ENCODE peak calls at places on chromosomes 12 and 14, in four cellular contexts. One of them, this sample, is unnamed.

GRCh38 chr12:121795029-121795977 is 1.8 kb upstream of the RHOF start:
- DNase-seq in NCI-H748 treated with DMSO at 0.1 percent for 48 hours: peak
- DNase-seq in D341Med: peak
- DNase-seq in activated effector memory CD4-positive, alpha-beta T cell treated with Interleukin-2 at 50 U/mL for 16 hours: peak
- DNase-seq in this sample: peak

GRCh38 chr12:118715647-118716046 is 265.7 kb upstream of the SRRM4 start:
- DNase-seq in NCI-H748 treated with DMSO at 0.1 percent for 48 hours: no peak
- DNase-seq in D341Med: no peak
- DNase-seq in activated effector memory CD4-positive, alpha-beta T cell treated with Interleukin-2 at 50 U/mL for 16 hours: no peak
- DNase-seq in this sample: no peak

GRCh38 chr12:130184531-130185090 is 22.3 kb downstream of the FZD10 start:
- DNase-seq in NCI-H748 treated with DMSO at 0.1 percent for 48 hours: no peak
- DNase-seq in D341Med: no peak
- DNase-seq in activated effector memory CD4-positive, alpha-beta T cell treated with Interleukin-2 at 50 U/mL for 16 hours: no peak
- DNase-seq in this sample: no peak

GRCh38 chr14:99733551-99734405 is 49.7 kb downstream of the CYP46A1 start:
- DNase-seq in NCI-H748 treated with DMSO at 0.1 percent for 48 hours: no peak
- DNase-seq in D341Med: no peak
- DNase-seq in activated effector memory CD4-positive, alpha-beta T cell treated with Interleukin-2 at 50 U/mL for 16 hours: no peak
- DNase-seq in this sample: no peak

GRCh38 chr14:68884031-68885030 is 91.5 kb upstream of the ZFP36L1 start:
- DNase-seq in NCI-H748 treated with DMSO at 0.1 percent for 48 hours: no peak
- DNase-seq in D341Med: no peak
- DNase-seq in activated effector memory CD4-positive, alpha-beta T cell treated with Interleukin-2 at 50 U/mL for 16 hours: no peak
- DNase-seq in this sample: no peak

GRCh38 chr12:62847709-62848108 is 87.2 kb downstream of the PPM1H start:
- DNase-seq in NCI-H748 treated with DMSO at 0.1 percent for 48 hours: no peak
- DNase-seq in D341Med: no peak
- DNase-seq in activated effector memory CD4-positive, alpha-beta T cell treated with Interleukin-2 at 50 U/mL for 16 hours: no peak
- DNase-seq in this sample: no peak

GRCh38 chr12:57276935-57277563 is 26.1 kb upstream of the STAC3 start:
- DNase-seq in NCI-H748 treated with DMSO at 0.1 percent for 48 hours: no peak
- DNase-seq in D341Med: peak
- DNase-seq in activated effector memory CD4-positive, alpha-beta T cell treated with Interleukin-2 at 50 U/mL for 16 hours: no peak
- DNase-seq in this sample: no peak

GRCh38 chr12:105848286-105848685 is 290.5 kb downstream of the NUAK1 start:
- DNase-seq in NCI-H748 treated with DMSO at 0.1 percent for 48 hours: no peak
- DNase-seq in D341Med: no peak
- DNase-seq in activated effector memory CD4-positive, alpha-beta T cell treated with Interleukin-2 at 50 U/mL for 16 hours: no peak
- DNase-seq in this sample: no peak

GRCh38 chr12:67442347-67442841 is 173.2 kb downstream of the CAND1 start:
- DNase-seq in NCI-H748 treated with DMSO at 0.1 percent for 48 hours: peak
- DNase-seq in D341Med: peak
- DNase-seq in activated effector memory CD4-positive, alpha-beta T cell treated with Interleukin-2 at 50 U/mL for 16 hours: no peak
- DNase-seq in this sample: no peak

GRCh38 chr12:6306599-6307220 is 3.8 kb upstream of the PLEKHG6 start:
- DNase-seq in NCI-H748 treated with DMSO at 0.1 percent for 48 hours: no peak
- DNase-seq in D341Med: no peak
- DNase-seq in activated effector memory CD4-positive, alpha-beta T cell treated with Interleukin-2 at 50 U/mL for 16 hours: no peak
- DNase-seq in this sample: no peak

GRCh38 chr14:50095895-50096294 is 20.5 kb downstream of the VCPKMT start:
- DNase-seq in NCI-H748 treated with DMSO at 0.1 percent for 48 hours: no peak
- DNase-seq in D341Med: no peak
- DNase-seq in activated effector memory CD4-positive, alpha-beta T cell treated with Interleukin-2 at 50 U/mL for 16 hours: no peak
- DNase-seq in this sample: no peak

GRCh38 chr12:92971869-92972524 is 42.9 kb upstream of the EEA1 start:
- DNase-seq in NCI-H748 treated with DMSO at 0.1 percent for 48 hours: no peak
- DNase-seq in D341Med: no peak
- DNase-seq in activated effector memory CD4-positive, alpha-beta T cell treated with Interleukin-2 at 50 U/mL for 16 hours: no peak
- DNase-seq in this sample: no peak

GRCh38 chr12:112900298-112901145 is 6.2 kb upstream of the OAS1 start:
- DNase-seq in NCI-H748 treated with DMSO at 0.1 percent for 48 hours: peak
- DNase-seq in D341Med: peak
- DNase-seq in activated effector memory CD4-positive, alpha-beta T cell treated with Interleukin-2 at 50 U/mL for 16 hours: no peak
- DNase-seq in this sample: no peak

GRCh38 chr12:68876471-68876870 is 56.5 kb downstream of the CPM start:
- DNase-seq in NCI-H748 treated with DMSO at 0.1 percent for 48 hours: no peak
- DNase-seq in D341Med: no peak
- DNase-seq in activated effector memory CD4-positive, alpha-beta T cell treated with Interleukin-2 at 50 U/mL for 16 hours: no peak
- DNase-seq in this sample: no peak

GRCh38 chr14:90999299-90999698 is 61.1 kb downstream of the RPS6KA5 start:
- DNase-seq in NCI-H748 treated with DMSO at 0.1 percent for 48 hours: no peak
- DNase-seq in D341Med: no peak
- DNase-seq in activated effector memory CD4-positive, alpha-beta T cell treated with Interleukin-2 at 50 U/mL for 16 hours: no peak
- DNase-seq in this sample: no peak

GRCh38 chr12:108788911-108789310 is 57.6 kb upstream of the CORO1C start:
- DNase-seq in NCI-H748 treated with DMSO at 0.1 percent for 48 hours: no peak
- DNase-seq in D341Med: no peak
- DNase-seq in activated effector memory CD4-positive, alpha-beta T cell treated with Interleukin-2 at 50 U/mL for 16 hours: no peak
- DNase-seq in this sample: no peak

GRCh38 chr12:64672925-64673409 is 62.7 kb downstream of the RASSF3 start:
- DNase-seq in NCI-H748 treated with DMSO at 0.1 percent for 48 hours: peak
- DNase-seq in D341Med: no peak
- DNase-seq in activated effector memory CD4-positive, alpha-beta T cell treated with Interleukin-2 at 50 U/mL for 16 hours: no peak
- DNase-seq in this sample: no peak

GRCh38 chr14:32588448-32589320 is 259.6 kb downstream of the AKAP6 start:
- DNase-seq in NCI-H748 treated with DMSO at 0.1 percent for 48 hours: no peak
- DNase-seq in D341Med: peak
- DNase-seq in activated effector memory CD4-positive, alpha-beta T cell treated with Interleukin-2 at 50 U/mL for 16 hours: no peak
- DNase-seq in this sample: no peak

GRCh38 chr14:73720636-73721035 is 6.5 kb upstream of the PNMA1 start:
- DNase-seq in NCI-H748 treated with DMSO at 0.1 percent for 48 hours: no peak
- DNase-seq in D341Med: no peak
- DNase-seq in activated effector memory CD4-positive, alpha-beta T cell treated with Interleukin-2 at 50 U/mL for 16 hours: no peak
- DNase-seq in this sample: no peak

GRCh38 chr12:45192041-45192695 is 23.7 kb upstream of the ANO6 start:
- DNase-seq in NCI-H748 treated with DMSO at 0.1 percent for 48 hours: no peak
- DNase-seq in D341Med: no peak
- DNase-seq in activated effector memory CD4-positive, alpha-beta T cell treated with Interleukin-2 at 50 U/mL for 16 hours: no peak
- DNase-seq in this sample: no peak

GRCh38 chr14:20381341-20381740 is 32.0 kb downstream of the TEP1 start:
- DNase-seq in NCI-H748 treated with DMSO at 0.1 percent for 48 hours: no peak
- DNase-seq in D341Med: no peak
- DNase-seq in activated effector memory CD4-positive, alpha-beta T cell treated with Interleukin-2 at 50 U/mL for 16 hours: no peak
- DNase-seq in this sample: no peak

GRCh38 chr12:96514328-96514727 is 25.0 kb downstream of the CFAP54 start:
- DNase-seq in NCI-H748 treated with DMSO at 0.1 percent for 48 hours: no peak
- DNase-seq in D341Med: no peak
- DNase-seq in activated effector memory CD4-positive, alpha-beta T cell treated with Interleukin-2 at 50 U/mL for 16 hours: no peak
- DNase-seq in this sample: no peak

GRCh38 chr12:111636209-111636928 is 37.3 kb upstream of the ATXN2 start:
- DNase-seq in NCI-H748 treated with DMSO at 0.1 percent for 48 hours: no peak
- DNase-seq in D341Med: peak
- DNase-seq in activated effector memory CD4-positive, alpha-beta T cell treated with Interleukin-2 at 50 U/mL for 16 hours: no peak
- DNase-seq in this sample: no peak

GRCh38 chr14:94689218-94689984 is 77.2 kb downstream of the SERPINA3 start:
- DNase-seq in NCI-H748 treated with DMSO at 0.1 percent for 48 hours: peak
- DNase-seq in D341Med: peak
- DNase-seq in activated effector memory CD4-positive, alpha-beta T cell treated with Interleukin-2 at 50 U/mL for 16 hours: peak
- DNase-seq in this sample: no peak

This sample was measured in T-helper 17 cell.